ENCODE peak calls at places on chromosomes 12 and 14, in seven cellular contexts. U, R, A, Y, N, I and O are unnamed samples.

GRCh38 chr14:46048127-46048526 is 603.5 kb downstream of the RPL10L start:
- DNase-seq in U (no peak), R (no peak), A (peak), Y (no peak), N (peak), I (no peak), O (no peak)

GRCh38 chr12:4276524-4277204 is 3.1 kb downstream of the CCND2 start:
- DNase-seq in U (peak), R (peak), A (peak), Y (peak), N (peak), I (peak), O (peak)

GRCh38 chr14:86310148-86310547 is 780.2 kb downstream of the FLRT2 start:
- DNase-seq in U (no peak), R (no peak), A (no peak), Y (no peak), N (no peak), I (no peak), O (no peak)

GRCh38 chr14:72064501-72064900 is 132.3 kb downstream of the RGS6 start:
- DNase-seq in U (no peak), R (no peak), A (no peak), Y (no peak), N (no peak), I (no peak), O (no peak)

GRCh38 chr12:59382678-59383425 is 213.0 kb upstream of the SLC16A7 start:
- DNase-seq in U (no peak), R (no peak), A (no peak), Y (no peak), N (no peak), I (no peak), O (no peak)

GRCh38 chr14:94689218-94689984 is 77.2 kb downstream of the SERPINA3 start:
- DNase-seq in U (peak), R (peak), A (peak), Y (peak), N (peak), I (peak), O (peak)

GRCh38 chr14:98323850-98324249 is 948.1 kb downstream of the BCL11B start:
- DNase-seq in U (no peak), R (no peak), A (no peak), Y (no peak), N (no peak), I (no peak), O (no peak)

GRCh38 chr12:82682851-82683261 is 3.9 kb upstream of the TMTC2 start:
- DNase-seq in U (no peak), R (no peak), A (peak), Y (no peak), N (no peak), I (no peak), O (no peak)

GRCh38 chr14:99138999-99139865 is 132.8 kb downstream of the BCL11B start:
- DNase-seq in U (no peak), R (no peak), A (no peak), Y (no peak), N (no peak), I (peak), O (no peak)

GRCh38 chr14:54189358-54190354 is 207.2 kb upstream of the CDKN3 start:
- DNase-seq in U (no peak), R (no peak), A (peak), Y (no peak), N (peak), I (no peak), O (no peak)

GRCh38 chr12:132159555-132160003 is 15.3 kb downstream of the NOC4L start:
- DNase-seq in U (no peak), R (no peak), A (no peak), Y (no peak), N (no peak), I (no peak), O (no peak)